ENCODE peak calls at places on chromosomes 7 and 10, in six cellular contexts. O is tibial artery, Y is OCI-LY7, V is cardiac muscle cell, I is coronary artery, F is adrenal gland. S is an unnamed sample.

GRCh38 chr10:121994429-121994881 is 5.5 kb downstream of the TACC2 start:
- DNase-seq in O (peak), Y (no peak), V (peak), I (peak), F (no peak), S (no peak)

GRCh38 chr10:75405201-75406143 is 3.9 kb upstream of the ZNF503 start:
- DNase-seq in O (no peak), Y (no peak), V (peak), I (no peak), F (peak), S (no peak)

GRCh38 chr7:151849008-151849878 is 27.7 kb downstream of the PRKAG2 start:
- DNase-seq in O (no peak), Y (no peak), V (no peak), I (no peak), F (no peak), S (no peak)

GRCh38 chr7:10592604-10593003 is 381.1 kb upstream of the PHF14 start:
- DNase-seq in O (no peak), Y (no peak), V (no peak), I (no peak), F (no peak), S (no peak)

GRCh38 chr10:88473989-88474883 is 108.9 kb downstream of the RNLS start:
- DNase-seq in O (no peak), Y (no peak), V (no peak), I (no peak), F (no peak), S (no peak)

GRCh38 chr7:1059200-1060091 is 15.1 kb downstream of the GPR146 start:
- DNase-seq in O (no peak), Y (peak), V (peak), I (no peak), F (no peak), S (no peak)

GRCh38 chr10:122981066-122981464 is 864 bp downstream of the PSTK start:
- DNase-seq in O (no peak), Y (peak), V (peak), I (no peak), F (no peak), S (no peak)

GRCh38 chr7:42440951-42441350 is 203.9 kb upstream of the GLI3 start:
- DNase-seq in O (no peak), Y (no peak), V (no peak), I (no peak), F (no peak), S (no peak)

GRCh38 chr7:149770728-149771127 is 2.7 kb downstream of the ZNF467 start:
- DNase-seq in O (no peak), Y (no peak), V (no peak), I (no peak), F (no peak), S (no peak)

GRCh38 chr10:33410096-33410859 is 75.8 kb upstream of the NRP1 start:
- DNase-seq in O (no peak), Y (no peak), V (no peak), I (no peak), F (no peak), S (no peak)

GRCh38 chr10:118682518-118682917 is 72.3 kb downstream of the CACUL1 start:
- DNase-seq in O (no peak), Y (no peak), V (no peak), I (no peak), F (no peak), S (no peak)
- H3K27ac ChIP-seq in O (no peak), Y (no peak), V (no peak), I (no peak), F (no peak), S (no peak)

GRCh38 chr10:35447693-35448407 is 111.5 kb downstream of the CCNY start:
- DNase-seq in O (no peak), Y (no peak), V (no peak), I (no peak), F (peak), S (peak)
- H3K27ac ChIP-seq in O (peak), Y (no peak), V (no peak), I (peak), F (peak), S (peak)

DNA sequence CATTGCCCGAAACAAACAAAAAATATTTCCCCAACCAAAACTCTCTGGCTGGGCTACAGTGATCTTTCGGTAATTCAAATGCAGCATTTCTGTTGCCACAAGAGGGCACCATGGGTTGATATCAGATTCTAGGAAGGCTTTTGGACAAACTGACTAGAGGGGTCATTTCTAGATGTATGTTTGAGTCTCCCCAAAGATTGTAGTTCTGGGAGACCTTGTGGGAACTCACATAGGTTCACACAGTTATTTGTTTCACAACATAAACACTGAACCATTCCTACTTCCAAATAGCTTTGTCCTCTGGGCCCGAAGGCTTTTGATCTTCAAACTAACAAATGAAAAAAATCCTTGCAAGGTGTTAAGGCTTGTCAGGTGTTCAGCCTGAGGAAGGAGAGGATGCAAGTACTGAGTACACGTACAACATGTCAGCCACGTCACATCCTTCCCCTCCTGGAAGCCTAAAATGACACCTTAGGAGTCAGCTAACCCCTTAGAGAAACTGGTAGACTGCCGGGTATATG is 37.0 kb upstream of the IL15RA start:
- DNase-seq in O (no peak), Y (peak), V (peak), I (no peak), F (peak), S (peak)
- H3K27ac ChIP-seq in O (no peak), Y (peak), V (no peak), I (peak), F (no peak), S (peak)

GRCh38 chr7:95595825-95596182 is 512 bp downstream of the PDK4 start:
- DNase-seq in O (no peak), Y (no peak), V (no peak), I (no peak), F (no peak), S (no peak)
- H3K27ac ChIP-seq in O (peak), Y (no peak), V (no peak), I (peak), F (peak), S (no peak)

DNA sequence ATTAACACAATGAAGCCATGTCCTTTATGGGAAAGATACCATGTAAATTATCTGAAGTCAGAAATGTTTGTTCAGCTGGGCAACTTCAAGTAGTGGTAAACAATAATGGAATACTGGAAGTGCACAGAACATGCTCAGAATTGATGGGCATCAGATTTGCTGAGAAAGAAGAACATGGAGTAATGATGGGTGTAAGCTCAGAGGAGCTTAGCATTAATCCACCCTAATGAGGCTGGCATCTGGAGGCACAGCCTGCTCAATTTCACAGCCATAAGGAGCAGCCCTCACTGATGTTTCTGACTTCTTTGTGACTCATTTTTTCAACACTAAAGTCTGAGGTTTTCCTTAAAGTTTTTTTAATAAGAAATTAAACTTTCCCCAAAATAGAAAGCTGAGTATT is 75.5 kb downstream of the IGF2BP3 start:
- DNase-seq in O (no peak), Y (no peak), V (no peak), I (no peak), F (no peak), S (no peak)
- H3K27ac ChIP-seq in O (no peak), Y (no peak), V (no peak), I (no peak), F (no peak), S (no peak)

GRCh38 chr10:42548254-42548653 is 90.1 kb downstream of the ZNF33B start:
- DNase-seq in O (no peak), Y (no peak), V (no peak), I (no peak), F (no peak), S (no peak)

GRCh38 chr10:42543840-42544372 is 94.5 kb downstream of the ZNF33B start:
- DNase-seq in O (no peak), Y (no peak), V (no peak), I (no peak), F (no peak), S (no peak)

GRCh38 chr10:42549851-42550250 is 88.5 kb downstream of the ZNF33B start:
- DNase-seq in O (no peak), Y (no peak), V (no peak), I (no peak), F (no peak), S (no peak)

GRCh38 chr10:42544945-42545344 is 93.4 kb downstream of the ZNF33B start:
- DNase-seq in O (no peak), Y (no peak), V (no peak), I (no peak), F (no peak), S (no peak)
- H3K27ac ChIP-seq in O (no peak), Y (no peak), V (no peak), I (no peak), F (no peak), S (no peak)

GRCh38 chr10:132509506-132510173 is 27.9 kb upstream of the INPP5A start:
- DNase-seq in O (peak), Y (no peak), V (no peak), I (peak), F (no peak), S (no peak)
- H3K27ac ChIP-seq in O (no peak), Y (no peak), V (no peak), I (no peak), F (no peak), S (no peak)

DNA sequence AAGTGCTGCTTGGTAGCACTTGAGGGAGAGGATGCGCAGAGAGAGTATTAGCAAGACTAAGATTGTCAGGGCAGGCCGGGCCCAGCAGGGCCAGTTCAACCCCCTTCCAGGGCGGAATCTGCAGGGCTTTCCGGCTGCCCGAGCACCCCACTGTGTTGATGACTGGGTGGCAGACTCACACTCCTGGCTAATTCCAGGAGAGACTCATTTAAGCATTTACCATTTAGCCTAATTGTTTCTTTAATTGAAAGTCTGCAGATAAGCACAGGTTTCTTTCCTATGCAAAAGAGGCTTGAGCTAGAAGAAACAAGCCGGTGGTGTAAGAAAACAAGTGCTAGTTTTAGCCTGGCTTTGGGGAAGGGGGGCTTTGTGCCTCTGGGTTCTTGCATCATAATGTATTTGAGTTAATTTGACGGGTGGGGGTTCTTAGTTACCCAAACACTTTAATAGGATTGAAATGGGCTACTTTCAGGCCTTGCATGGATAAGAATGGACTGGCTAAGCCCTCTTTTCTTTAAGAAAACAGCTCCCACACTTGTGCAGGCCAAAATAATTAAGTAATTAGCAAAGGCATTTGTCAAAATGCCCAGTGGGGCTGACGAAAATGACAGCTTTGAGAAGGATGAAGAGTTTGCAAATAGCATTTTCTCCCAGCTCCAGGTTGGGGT is 201.3 kb downstream of the MYOF start:
- DNase-seq in O (no peak), Y (no peak), V (no peak), I (no peak), F (no peak), S (no peak)
- H3K27ac ChIP-seq in O (no peak), Y (no peak), V (no peak), I (no peak), F (no peak), S (no peak)